ENCODE peak calls at places on chromosomes 2 and 18, in eight cellular contexts. X, P, K, U, Q, B, V and C are unnamed samples.

GRCh38 chr2:48282281-48282680 is 247.7 kb upstream of the STON1 start:
- DNase-seq in X (no peak), P (no peak), K (no peak), U (no peak), Q (no peak), B (no peak), V (peak; percentile 17), C (no peak)

GRCh38 chr2:9779572-9780264 is 63.6 kb upstream of the TAF1B start:
- DNase-seq in X (no peak), P (no peak), K (peak; percentile 41), U (peak; percentile 77), Q (no peak), B (no peak), V (no peak), C (no peak)

GRCh38 chr2:62343636-62344349 is 147.9 kb downstream of the B3GNT2 start:
- DNase-seq in X (no peak), P (no peak), K (no peak), U (no peak), Q (no peak), B (no peak), V (peak; percentile 43), C (no peak)

GRCh38 chr18:21444465-21445023 is 156.0 kb downstream of the ESCO1 start:
- DNase-seq in X (peak; percentile 48), P (no peak), K (no peak), U (no peak), Q (peak; percentile 42), B (no peak), V (peak; percentile 60), C (no peak)

GRCh38 chr18:67715567-67715966 is 199.0 kb upstream of the DSEL start:
- DNase-seq in X (no peak), P (no peak), K (no peak), U (no peak), Q (no peak), B (no peak), V (no peak), C (no peak)

GRCh38 chr2:69770193-69770702 is 28.3 kb downstream of the ANXA4 start:
- DNase-seq in X (peak; percentile 91), P (no peak), K (no peak), U (peak; percentile 60), Q (peak; percentile 83), B (no peak), V (peak; percentile 72), C (no peak)

GRCh38 chr2:167816897-167817296 is 430.5 kb downstream of the STK39 start:
- DNase-seq in X (no peak), P (no peak), K (no peak), U (no peak), Q (no peak), B (no peak), V (no peak), C (no peak)

GRCh38 chr18:23837591-23837990 is 148.3 kb downstream of the LAMA3 start:
- DNase-seq in X (peak; percentile 86), P (no peak), K (no peak), U (no peak), Q (peak; percentile 34), B (no peak), V (no peak), C (no peak)

GRCh38 chr2:23541453-23542334 is 156.7 kb downstream of the KLHL29 start:
- DNase-seq in X (no peak), P (no peak), K (no peak), U (no peak), Q (no peak), B (no peak), V (no peak), C (no peak)

GRCh38 chr2:127471286-127471983 is 53.2 kb downstream of the PROC start:
- DNase-seq in X (no peak), P (no peak), K (no peak), U (no peak), Q (no peak), B (no peak), V (no peak), C (no peak)

GRCh38 chr2:121236101-121236640 is 48.8 kb downstream of the TFCP2L1 start:
- DNase-seq in X (no peak), P (no peak), K (no peak), U (no peak), Q (no peak), B (no peak), V (no peak), C (no peak)

GRCh38 chr18:22489694-22490093 is 72.0 kb upstream of the CTAGE1 start:
- DNase-seq in X (peak; percentile 37), P (no peak), K (no peak), U (no peak), Q (no peak), B (no peak), V (no peak), C (no peak)

GRCh38 chr2:10659898-10660568 is 29.7 kb downstream of the NOL10 start:
- DNase-seq in X (peak; percentile 52), P (no peak), K (peak; percentile 24), U (peak; percentile 68), Q (peak; percentile 87), B (peak; percentile 33), V (peak; percentile 76), C (peak; percentile 51)

GRCh38 chr2:95043300-95043786 is 17.8 kb downstream of the MAL start:
- DNase-seq in X (peak; percentile 73), P (no peak), K (no peak), U (no peak), Q (peak; percentile 57), B (no peak), V (no peak), C (no peak)

GRCh38 chr2:117820444-117820843 is 6.0 kb downstream of the DDX18 start:
- DNase-seq in X (no peak), P (no peak), K (no peak), U (no peak), Q (no peak), B (no peak), V (no peak), C (no peak)

GRCh38 chr2:31258351-31258750 is 24.4 kb downstream of the EHD3 start:
- DNase-seq in X (no peak), P (no peak), K (no peak), U (no peak), Q (no peak), B (no peak), V (no peak), C (no peak)

GRCh38 chr2:88451647-88452150 is 794 bp downstream of the FOXI3 start:
- DNase-seq in X (peak; percentile 26), P (no peak), K (no peak), U (peak; percentile 59), Q (no peak), B (peak; percentile 28), V (no peak), C (no peak)

GRCh38 chr2:134771313-134771801 is 52.6 kb upstream of the TMEM163 start:
- DNase-seq in X (no peak), P (no peak), K (no peak), U (no peak), Q (no peak), B (no peak), V (no peak), C (no peak)

GRCh38 chr2:101617188-101617587 is 80.3 kb upstream of the MAP4K4 start:
- DNase-seq in X (peak; percentile 27), P (no peak), K (no peak), U (no peak), Q (peak; percentile 41), B (no peak), V (no peak), C (no peak)

GRCh38 chr2:1564506-1564905 is 151.2 kb downstream of the TPO start:
- DNase-seq in X (no peak), P (no peak), K (no peak), U (no peak), Q (no peak), B (no peak), V (no peak), C (no peak)

GRCh38 chr18:44771572-44771956 is 90.9 kb downstream of the SETBP1 start:
- DNase-seq in X (no peak), P (no peak), K (no peak), U (no peak), Q (no peak), B (no peak), V (no peak), C (no peak)